ENCODE peak calls at places on chromosomes 12 and 14, in four cellular contexts. Q is iPS-NIHi11; Z is vagina; U is activated CD4-positive, CD25-positive, alpha-beta regulatory T cell treated with anti-CD3 and anti-CD28 coated beads, Interleukin-2, amount 50 U/mL, for 16 hours. E is an unnamed sample.

GRCh38 chr12:13195848-13196301 is 651 bp upstream of the EMP1 start:
- DNase-seq in Q (no peak), Z (no peak), U (no peak), E (no peak)

GRCh38 chr12:53102883-53103807 is at the start of gene SOAT2:
- DNase-seq in Q (peak; percentile 15), Z (no peak), U (no peak), E (no peak)

GRCh38 chr12:89965993-89966392 is 257.4 kb upstream of the ATP2B1 start:
- DNase-seq in Q (no peak), Z (no peak), U (no peak), E (no peak)

GRCh38 chr12:49548822-49549648 is 10.2 kb downstream of the KCNH3 start:
- DNase-seq in Q (peak; percentile 82), Z (no peak), U (no peak), E (no peak)

GRCh38 chr12:1886396-1887008 is 31.9 kb downstream of the CACNA2D4 start:
- DNase-seq in Q (no peak), Z (no peak), U (no peak), E (no peak)

GRCh38 chr12:56374726-56375597 is 12.3 kb upstream of the APOF start:
- DNase-seq in Q (no peak), Z (no peak), U (no peak), E (no peak)

GRCh38 chr12:69585189-69586062 is at the start of gene CCT2:
- DNase-seq in Q (peak; percentile 98), Z (no peak), U (peak; percentile 94), E (peak; percentile 92)

GRCh38 chr12:113688313-113688712 is 216.6 kb upstream of the LHX5 start:
- DNase-seq in Q (no peak), Z (no peak), U (no peak), E (no peak)

GRCh38 chr12:19959353-19959752 is 409.0 kb upstream of the PDE3A start:
- DNase-seq in Q (no peak), Z (no peak), U (no peak), E (no peak)

GRCh38 chr14:70008457-70008856 is 129.2 kb downstream of the SMOC1 start:
- DNase-seq in Q (no peak), Z (no peak), U (no peak), E (no peak)

GRCh38 chr12:49824886-49825285 is 3.3 kb downstream of the NCKAP5L start:
- DNase-seq in Q (no peak), Z (no peak), U (no peak), E (no peak)